ENCODE peak calls at places on chromosomes 12 and 14, in nine cellular contexts. G is H7, R is Caco-2, H is cardiac muscle cell, A is neural progenitor cell, X is NT2/D1, S is SJSA1, T is GM12878, U is suprapubic skin. C is an unnamed sample.

GRCh38 chr12:57534250-57534649 is 11.6 kb downstream of the MBD6 start:
- DNase-seq in R (no peak), X (no peak), G (no peak), T (no peak), A (no peak), H (no peak), U (no peak), S (peak; percentile 87), C (no peak)

GRCh38 chr14:75519394-75519793 is 2.9 kb upstream of the BATF start:
- DNase-seq in S (no peak), X (no peak), A (no peak), R (no peak), G (no peak), H (no peak), U (no peak), T (no peak), C (no peak)

GRCh38 chr12:1918081-1918874 is at the start of gene CACNA2D4:
- DNase-seq in T (no peak), U (no peak), S (no peak), H (no peak), G (peak; percentile 83), R (peak; percentile 35), X (peak; percentile 64), A (peak; percentile 89), C (no peak)

GRCh38 chr14:77314043-77314442 is 6.6 kb downstream of the POMT2 start:
- DNase-seq in A (no peak), U (no peak), G (no peak), R (peak; percentile 74), S (peak; percentile 76), X (no peak), T (no peak), H (no peak), C (no peak)

GRCh38 chr12:59938190-59938962 is 342.5 kb downstream of the SLC16A7 start:
- DNase-seq in T (no peak), S (no peak), A (no peak), R (no peak), X (peak; percentile 1), U (no peak), H (no peak), G (peak; percentile 1), C (no peak)

GRCh38 chr12:107732365-107732764 is 28.6 kb downstream of the PRDM4 start:
- DNase-seq in R (no peak), T (no peak), S (no peak), H (no peak), X (no peak), U (no peak), A (no peak), G (peak; percentile 10), C (no peak)

GRCh38 chr12:58171914-58172313 is 230.5 kb downstream of the ATP23 start:
- DNase-seq in G (no peak), R (no peak), X (no peak), U (no peak), T (no peak), S (no peak), A (no peak), H (no peak), C (no peak)

GRCh38 chr14:84493779-84494178 is 1036.2 kb upstream of the FLRT2 start:
- DNase-seq in T (no peak), G (no peak), H (no peak), S (no peak), R (no peak), X (no peak), A (no peak), U (no peak), C (no peak)

GRCh38 chr14:76957224-76957881 is 71.2 kb downstream of the IRF2BPL start:
- DNase-seq in H (no peak), R (no peak), S (no peak), A (no peak), U (no peak), G (peak; percentile 60), T (no peak), X (no peak), C (no peak)

GRCh38 chr12:56626691-56627090 is 3.4 kb downstream of the BAZ2A start:
- DNase-seq in R (no peak), T (no peak), X (no peak), G (no peak), H (no peak), A (no peak), S (no peak), U (no peak), C (no peak)

GRCh38 chr12:15526033-15526432 is 203.7 kb downstream of the PTPRO start:
- DNase-seq in R (no peak), U (no peak), A (no peak), T (peak; percentile 45), H (no peak), G (no peak), X (no peak), S (no peak), C (no peak)

GRCh38 chr14:20679907-20680306 is 4.5 kb upstream of the RNASE4 start:
- DNase-seq in R (peak; percentile 83), A (peak; percentile 46), U (no peak), H (peak; percentile 40), T (no peak), X (no peak), S (no peak), G (peak; percentile 64), C (no peak)

GRCh38 chr12:130525384-130526172 is 187.9 kb downstream of the PIWIL1 start:
- DNase-seq in R (no peak), S (peak; percentile 89), H (no peak), U (no peak), T (no peak), G (no peak), X (no peak), A (no peak), C (no peak)

GRCh38 chr12:4997939-4998338 is 45.7 kb upstream of the KCNA5 start:
- DNase-seq in T (no peak), H (no peak), U (no peak), A (no peak), R (no peak), G (no peak), X (no peak), S (peak; percentile 86), C (peak; percentile 17)

GRCh38 chr12:96502477-96502876 is 13.1 kb downstream of the CFAP54 start:
- DNase-seq in R (no peak), G (no peak), A (no peak), H (no peak), U (no peak), S (no peak), X (no peak), T (peak; percentile 78), C (no peak)

GRCh38 chr12:41188841-41189394 is 798 bp downstream of the PDZRN4 start:
- DNase-seq in H (no peak), G (peak; percentile 58), X (no peak), T (no peak), A (no peak), R (no peak), S (no peak), U (no peak), C (no peak)

GRCh38 chr12:124440031-124440626 is 127.3 kb downstream of the NCOR2 start:
- DNase-seq in R (no peak), U (no peak), T (no peak), X (no peak), G (no peak), S (no peak), A (no peak), H (no peak), C (no peak)
- H3K36me3 ChIP-seq in R (no peaks in the 10 kb centered on the region), U (peaks cover 55% of the 10 kb centered on the region), T (peaks cover 16% of the 10 kb centered on the region), X (peaks cover 70% of the 10 kb centered on the region), G (no peaks in the 10 kb centered on the region), S (peaks cover 62% of the 10 kb centered on the region), A (no peaks in the 10 kb centered on the region), H (peaks cover 4% of the 10 kb centered on the region), C (no peaks in the 10 kb centered on the region)

DNA sequence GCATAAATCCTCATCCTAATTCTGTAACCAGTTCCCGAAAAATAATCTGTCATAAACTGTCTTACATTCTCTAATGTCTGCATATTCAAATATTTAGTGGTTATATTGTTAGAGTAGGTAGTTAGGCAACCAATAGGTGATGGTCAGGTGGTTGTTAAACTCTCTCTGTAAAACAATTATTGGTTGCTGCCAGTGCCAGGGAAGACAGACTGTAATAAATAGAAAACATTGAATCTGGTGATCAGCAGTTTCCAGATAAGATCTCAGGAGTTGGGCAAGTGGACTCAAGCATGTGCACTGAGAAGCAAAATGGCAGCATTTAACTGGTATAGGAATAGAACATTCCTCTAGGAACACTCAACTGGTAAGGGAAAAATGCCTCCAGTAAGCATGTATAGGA is 325.5 kb downstream of the ACSS3 start:
- DNase-seq in U (no peak), H (no peak), T (no peak), G (no peak), S (no peak), X (no peak), R (no peak), A (no peak), C (no peak)
- H3K36me3 ChIP-seq in U (no peaks in the 10 kb centered on the region), H (no peaks in the 10 kb centered on the region), T (no peaks in the 10 kb centered on the region), G (no peaks in the 10 kb centered on the region), S (no peaks in the 10 kb centered on the region), X (no peaks in the 10 kb centered on the region), R (no peaks in the 10 kb centered on the region), A (no peaks in the 10 kb centered on the region), C (no peaks in the 10 kb centered on the region)

DNA sequence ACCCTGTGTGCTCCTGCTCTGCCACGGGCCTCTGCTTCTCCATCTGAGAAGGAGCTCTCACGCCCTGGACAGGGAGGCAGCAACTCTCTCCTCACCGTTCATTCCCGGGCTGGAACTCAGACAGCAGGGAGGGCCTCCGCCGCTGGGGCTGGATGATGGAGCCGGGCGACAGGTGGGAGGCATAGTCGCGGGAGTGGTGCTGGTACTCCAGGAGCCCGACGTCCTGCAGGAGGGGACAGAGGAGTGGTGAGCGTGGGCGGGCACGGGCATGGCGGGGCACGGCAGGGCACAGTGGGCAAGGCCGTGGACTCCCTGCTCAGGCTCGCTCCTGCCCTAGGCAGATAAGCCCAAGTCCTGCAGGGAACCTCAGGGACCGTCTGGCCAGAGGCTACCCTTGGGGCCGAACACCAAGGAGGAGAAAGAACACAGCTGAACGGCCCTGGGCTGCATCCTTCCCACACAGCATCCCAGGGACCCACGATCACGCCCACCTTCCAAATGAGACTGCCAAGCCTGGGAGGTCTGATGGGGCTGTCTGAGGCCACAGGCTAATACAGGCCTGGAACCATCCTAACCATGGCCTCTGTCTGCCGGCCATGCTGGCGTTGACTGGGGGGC is 81.0 kb downstream of the NCOR2 start:
- DNase-seq in X (no peak), T (no peak), S (no peak), R (no peak), A (no peak), H (no peak), G (no peak), U (peak; percentile 62), C (peak; percentile 16)
- H3K36me3 ChIP-seq in X (peaks cover 80% of the 10 kb centered on the region), T (peaks cover 12% of the 10 kb centered on the region), S (peaks cover 74% of the 10 kb centered on the region), R (peaks cover 1% of the 10 kb centered on the region), A (no peaks in the 10 kb centered on the region), H (no peaks in the 10 kb centered on the region), G (peaks cover 16% of the 10 kb centered on the region), U (peaks cover 54% of the 10 kb centered on the region), C (no peaks in the 10 kb centered on the region)

GRCh38 chr14:50512463-50512862 is 19.9 kb downstream of the MAP4K5 start:
- DNase-seq in H (no peak), T (no peak), R (no peak), A (no peak), S (no peak), G (no peak), X (no peak), U (no peak), C (no peak)

DNA sequence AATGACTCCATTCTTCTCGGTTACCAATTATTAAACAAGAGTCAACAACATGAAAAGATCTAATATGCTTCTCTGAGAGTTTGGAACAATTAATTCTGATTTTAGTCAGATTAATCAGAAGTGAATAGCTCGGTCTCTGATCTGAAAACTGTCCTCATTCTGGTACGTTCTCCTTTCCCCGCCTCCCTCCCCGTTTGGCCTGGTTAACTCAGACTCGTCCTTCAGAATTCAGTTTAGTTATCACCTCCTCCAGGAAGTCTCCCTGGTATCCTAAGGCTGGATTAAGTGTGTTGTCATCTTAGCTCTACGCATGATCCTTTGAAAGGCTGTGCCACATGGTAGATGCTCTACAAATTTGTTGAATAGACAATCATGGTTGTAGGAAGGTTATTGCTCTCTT is 22.2 kb downstream of the MAP4K5 start:
- DNase-seq in R (no peak), T (no peak), G (no peak), S (no peak), A (no peak), X (no peak), H (no peak), U (no peak), C (no peak)
- H3K36me3 ChIP-seq in R (no peaks in the 10 kb centered on the region), T (no peaks in the 10 kb centered on the region), G (no peaks in the 10 kb centered on the region), S (peaks cover 10% of the 10 kb centered on the region), A (peaks cover 4% of the 10 kb centered on the region), X (peaks cover 2% of the 10 kb centered on the region), H (no peaks in the 10 kb centered on the region), U (no peaks in the 10 kb centered on the region), C (no peaks in the 10 kb centered on the region)